ENCODE peak calls at places on chromosomes 1 and 21, in ten cellular contexts. One of them, this sample, is unnamed.

GRCh38 chr1:111690306-111690617 is 48.9 kb downstream of the INKA2 start:
- DNase-seq in HTR-8/SVneo: peak
- DNase-seq in IMR-90: peak
- DNase-seq in H7: no peak
- DNase-seq in activated CD4-positive, alpha-beta T cell treated with anti-CD3 and anti-CD28 coated beads for 4 hours: no peak
- DNase-seq in endothelial cell: no peak
- DNase-seq in AG09319: peak
- DNase-seq in H9: no peak
- DNase-seq in NCI-H1694 treated with DMSO at 0.1 percent for 48 hours: no peak
- DNase-seq in PC-3: peak
- DNase-seq in this sample: no peak

GRCh38 chr1:2493691-2494322 is 17.7 kb downstream of the PLCH2 start:
- DNase-seq in IMR-90: no peak
- DNase-seq in HTR-8/SVneo: no peak
- DNase-seq in NCI-H1694 treated with DMSO at 0.1 percent for 48 hours: no peak
- DNase-seq in H9: no peak
- DNase-seq in endothelial cell: no peak
- DNase-seq in activated CD4-positive, alpha-beta T cell treated with anti-CD3 and anti-CD28 coated beads for 4 hours: no peak
- DNase-seq in AG09319: no peak
- DNase-seq in H7: no peak
- DNase-seq in PC-3: peak
- DNase-seq in this sample: no peak

GRCh38 chr1:6815722-6816121 is 30.5 kb downstream of the CAMTA1 start:
- DNase-seq in PC-3: no peak
- DNase-seq in H9: no peak
- DNase-seq in activated CD4-positive, alpha-beta T cell treated with anti-CD3 and anti-CD28 coated beads for 4 hours: no peak
- DNase-seq in NCI-H1694 treated with DMSO at 0.1 percent for 48 hours: no peak
- DNase-seq in H7: no peak
- DNase-seq in HTR-8/SVneo: no peak
- DNase-seq in endothelial cell: no peak
- DNase-seq in IMR-90: no peak
- DNase-seq in AG09319: no peak
- DNase-seq in this sample: no peak

GRCh38 chr1:28343405-28343804 is 14.6 kb downstream of the MED18 start:
- DNase-seq in activated CD4-positive, alpha-beta T cell treated with anti-CD3 and anti-CD28 coated beads for 4 hours: no peak
- DNase-seq in endothelial cell: no peak
- DNase-seq in PC-3: peak
- DNase-seq in HTR-8/SVneo: no peak
- DNase-seq in IMR-90: peak
- DNase-seq in NCI-H1694 treated with DMSO at 0.1 percent for 48 hours: no peak
- DNase-seq in H9: no peak
- DNase-seq in AG09319: no peak
- DNase-seq in H7: no peak
- DNase-seq in this sample: no peak

GRCh38 chr1:21937034-21937371 is at the start of gene HSPG2:
- DNase-seq in HTR-8/SVneo: no peak
- DNase-seq in IMR-90: no peak
- DNase-seq in activated CD4-positive, alpha-beta T cell treated with anti-CD3 and anti-CD28 coated beads for 4 hours: no peak
- DNase-seq in H9: no peak
- DNase-seq in NCI-H1694 treated with DMSO at 0.1 percent for 48 hours: no peak
- DNase-seq in H7: no peak
- DNase-seq in AG09319: no peak
- DNase-seq in PC-3: no peak
- DNase-seq in endothelial cell: no peak
- DNase-seq in this sample: no peak

GRCh38 chr21:30194701-30195299 is 21.1 kb downstream of the CLDN8 start:
- DNase-seq in activated CD4-positive, alpha-beta T cell treated with anti-CD3 and anti-CD28 coated beads for 4 hours: no peak
- DNase-seq in H9: no peak
- DNase-seq in PC-3: peak
- DNase-seq in H7: peak
- DNase-seq in HTR-8/SVneo: no peak
- DNase-seq in endothelial cell: peak
- DNase-seq in NCI-H1694 treated with DMSO at 0.1 percent for 48 hours: peak
- DNase-seq in AG09319: no peak
- DNase-seq in IMR-90: no peak
- DNase-seq in this sample: no peak

GRCh38 chr1:37776946-37777516 is 12.1 kb upstream of the EPHA10 start:
- DNase-seq in endothelial cell: no peak
- DNase-seq in NCI-H1694 treated with DMSO at 0.1 percent for 48 hours: no peak
- DNase-seq in AG09319: no peak
- DNase-seq in IMR-90: no peak
- DNase-seq in HTR-8/SVneo: no peak
- DNase-seq in PC-3: no peak
- DNase-seq in activated CD4-positive, alpha-beta T cell treated with anti-CD3 and anti-CD28 coated beads for 4 hours: peak
- DNase-seq in H7: no peak
- DNase-seq in H9: no peak
- DNase-seq in this sample: no peak

GRCh38 chr1:241276391-241276790 is 80.6 kb downstream of the RGS7 start:
- DNase-seq in endothelial cell: no peak
- DNase-seq in H9: no peak
- DNase-seq in PC-3: peak
- DNase-seq in IMR-90: no peak
- DNase-seq in AG09319: no peak
- DNase-seq in NCI-H1694 treated with DMSO at 0.1 percent for 48 hours: no peak
- DNase-seq in H7: no peak
- DNase-seq in HTR-8/SVneo: no peak
- DNase-seq in activated CD4-positive, alpha-beta T cell treated with anti-CD3 and anti-CD28 coated beads for 4 hours: no peak
- DNase-seq in this sample: no peak

GRCh38 chr1:168265596-168265995 is 15.1 kb upstream of the TBX19 start:
- DNase-seq in endothelial cell: no peak
- DNase-seq in AG09319: no peak
- DNase-seq in H7: no peak
- DNase-seq in NCI-H1694 treated with DMSO at 0.1 percent for 48 hours: no peak
- DNase-seq in PC-3: no peak
- DNase-seq in IMR-90: no peak
- DNase-seq in activated CD4-positive, alpha-beta T cell treated with anti-CD3 and anti-CD28 coated beads for 4 hours: no peak
- DNase-seq in H9: no peak
- DNase-seq in HTR-8/SVneo: no peak
- DNase-seq in this sample: no peak

GRCh38 chr1:242651817-242652216 is 127.3 kb upstream of the PLD5 start:
- DNase-seq in endothelial cell: peak
- DNase-seq in activated CD4-positive, alpha-beta T cell treated with anti-CD3 and anti-CD28 coated beads for 4 hours: no peak
- DNase-seq in AG09319: no peak
- DNase-seq in H7: peak
- DNase-seq in NCI-H1694 treated with DMSO at 0.1 percent for 48 hours: no peak
- DNase-seq in IMR-90: no peak
- DNase-seq in H9: peak
- DNase-seq in HTR-8/SVneo: no peak
- DNase-seq in PC-3: peak
- DNase-seq in this sample: no peak

GRCh38 chr21:36150192-36150711 is 6.4 kb upstream of the DOP1B start:
- DNase-seq in NCI-H1694 treated with DMSO at 0.1 percent for 48 hours: peak
- DNase-seq in endothelial cell: no peak
- DNase-seq in PC-3: no peak
- DNase-seq in IMR-90: peak
- DNase-seq in H9: no peak
- DNase-seq in H7: no peak
- DNase-seq in activated CD4-positive, alpha-beta T cell treated with anti-CD3 and anti-CD28 coated beads for 4 hours: no peak
- DNase-seq in HTR-8/SVneo: no peak
- DNase-seq in AG09319: no peak
- DNase-seq in this sample: no peak

GRCh38 chr1:38571726-38572125 is 287.8 kb downstream of the RRAGC start:
- DNase-seq in NCI-H1694 treated with DMSO at 0.1 percent for 48 hours: no peak
- DNase-seq in HTR-8/SVneo: no peak
- DNase-seq in H9: no peak
- DNase-seq in PC-3: no peak
- DNase-seq in IMR-90: no peak
- DNase-seq in AG09319: no peak
- DNase-seq in endothelial cell: no peak
- DNase-seq in H7: peak
- DNase-seq in activated CD4-positive, alpha-beta T cell treated with anti-CD3 and anti-CD28 coated beads for 4 hours: no peak
- DNase-seq in this sample: no peak

GRCh38 chr1:208652300-208653160 is 408.3 kb upstream of the PLXNA2 start:
- DNase-seq in IMR-90: peak
- DNase-seq in endothelial cell: peak
- DNase-seq in H9: peak
- DNase-seq in PC-3: peak
- DNase-seq in HTR-8/SVneo: peak
- DNase-seq in activated CD4-positive, alpha-beta T cell treated with anti-CD3 and anti-CD28 coated beads for 4 hours: peak
- DNase-seq in AG09319: peak
- DNase-seq in H7: peak
- DNase-seq in NCI-H1694 treated with DMSO at 0.1 percent for 48 hours: peak
- DNase-seq in this sample: no peak

GRCh38 chr1:3668585-3669300 is 16.4 kb downstream of the TP73 start:
- DNase-seq in NCI-H1694 treated with DMSO at 0.1 percent for 48 hours: no peak
- DNase-seq in activated CD4-positive, alpha-beta T cell treated with anti-CD3 and anti-CD28 coated beads for 4 hours: no peak
- DNase-seq in H7: peak
- DNase-seq in IMR-90: no peak
- DNase-seq in H9: peak
- DNase-seq in AG09319: no peak
- DNase-seq in PC-3: peak
- DNase-seq in HTR-8/SVneo: no peak
- DNase-seq in endothelial cell: no peak
- DNase-seq in this sample: no peak

GRCh38 chr1:7587108-7587507 is 184.0 kb upstream of the VAMP3 start:
- DNase-seq in H9: no peak
- DNase-seq in PC-3: no peak
- DNase-seq in activated CD4-positive, alpha-beta T cell treated with anti-CD3 and anti-CD28 coated beads for 4 hours: no peak
- DNase-seq in IMR-90: no peak
- DNase-seq in HTR-8/SVneo: no peak
- DNase-seq in NCI-H1694 treated with DMSO at 0.1 percent for 48 hours: no peak
- DNase-seq in H7: no peak
- DNase-seq in AG09319: no peak
- DNase-seq in endothelial cell: no peak
- DNase-seq in this sample: no peak

GRCh38 chr1:8463144-8463927 is 145.4 kb downstream of the SLC45A1 start:
- DNase-seq in NCI-H1694 treated with DMSO at 0.1 percent for 48 hours: no peak
- DNase-seq in endothelial cell: peak
- DNase-seq in IMR-90: peak
- DNase-seq in HTR-8/SVneo: peak
- DNase-seq in activated CD4-positive, alpha-beta T cell treated with anti-CD3 and anti-CD28 coated beads for 4 hours: no peak
- DNase-seq in H7: no peak
- DNase-seq in PC-3: peak
- DNase-seq in H9: no peak
- DNase-seq in AG09319: peak
- DNase-seq in this sample: no peak

GRCh38 chr21:38777015-38777414 is 28.7 kb upstream of the ETS2 start:
- DNase-seq in HTR-8/SVneo: no peak
- DNase-seq in activated CD4-positive, alpha-beta T cell treated with anti-CD3 and anti-CD28 coated beads for 4 hours: no peak
- DNase-seq in PC-3: no peak
- DNase-seq in NCI-H1694 treated with DMSO at 0.1 percent for 48 hours: no peak
- DNase-seq in H7: no peak
- DNase-seq in endothelial cell: no peak
- DNase-seq in H9: no peak
- DNase-seq in IMR-90: no peak
- DNase-seq in AG09319: no peak
- DNase-seq in this sample: no peak

GRCh38 chr1:12776801-12777557 is 3.4 kb downstream of the PRAMEF12 start:
- DNase-seq in H9: no peak
- DNase-seq in H7: peak
- DNase-seq in AG09319: no peak
- DNase-seq in HTR-8/SVneo: no peak
- DNase-seq in activated CD4-positive, alpha-beta T cell treated with anti-CD3 and anti-CD28 coated beads for 4 hours: no peak
- DNase-seq in NCI-H1694 treated with DMSO at 0.1 percent for 48 hours: no peak
- DNase-seq in IMR-90: no peak
- DNase-seq in PC-3: no peak
- DNase-seq in endothelial cell: no peak
- DNase-seq in this sample: no peak

GRCh38 chr21:43603641-43604504 is 55.4 kb downstream of the HSF2BP start:
- DNase-seq in H7: no peak
- DNase-seq in H9: no peak
- DNase-seq in IMR-90: peak
- DNase-seq in endothelial cell: no peak
- DNase-seq in activated CD4-positive, alpha-beta T cell treated with anti-CD3 and anti-CD28 coated beads for 4 hours: no peak
- DNase-seq in HTR-8/SVneo: no peak
- DNase-seq in PC-3: no peak
- DNase-seq in AG09319: no peak
- DNase-seq in NCI-H1694 treated with DMSO at 0.1 percent for 48 hours: no peak
- DNase-seq in this sample: no peak

GRCh38 chr1:54012862-54013261 is 5.1 kb downstream of the LDLRAD1 start:
- DNase-seq in H9: no peak
- DNase-seq in PC-3: no peak
- DNase-seq in IMR-90: no peak
- DNase-seq in activated CD4-positive, alpha-beta T cell treated with anti-CD3 and anti-CD28 coated beads for 4 hours: no peak
- DNase-seq in NCI-H1694 treated with DMSO at 0.1 percent for 48 hours: no peak
- DNase-seq in HTR-8/SVneo: no peak
- DNase-seq in H7: no peak
- DNase-seq in AG09319: no peak
- DNase-seq in endothelial cell: no peak
- DNase-seq in this sample: no peak

GRCh38 chr1:26994020-26994745 is 691 bp downstream of the TRNP1 start:
- DNase-seq in NCI-H1694 treated with DMSO at 0.1 percent for 48 hours: no peak
- DNase-seq in IMR-90: no peak
- DNase-seq in H9: peak
- DNase-seq in endothelial cell: peak
- DNase-seq in PC-3: no peak
- DNase-seq in HTR-8/SVneo: no peak
- DNase-seq in activated CD4-positive, alpha-beta T cell treated with anti-CD3 and anti-CD28 coated beads for 4 hours: no peak
- DNase-seq in H7: peak
- DNase-seq in AG09319: no peak
- DNase-seq in this sample: peak

GRCh38 chr1:223500560-223501425 is 107.6 kb downstream of the CCDC185 start:
- DNase-seq in AG09319: peak
- DNase-seq in activated CD4-positive, alpha-beta T cell treated with anti-CD3 and anti-CD28 coated beads for 4 hours: no peak
- DNase-seq in H9: no peak
- DNase-seq in endothelial cell: no peak
- DNase-seq in H7: no peak
- DNase-seq in PC-3: peak
- DNase-seq in IMR-90: peak
- DNase-seq in NCI-H1694 treated with DMSO at 0.1 percent for 48 hours: no peak
- DNase-seq in HTR-8/SVneo: peak
- DNase-seq in this sample: no peak

GRCh38 chr1:53682369-53682685 is 56.6 kb downstream of the GLIS1 start:
- DNase-seq in H7: no peak
- DNase-seq in IMR-90: no peak
- DNase-seq in PC-3: no peak
- DNase-seq in H9: no peak
- DNase-seq in endothelial cell: no peak
- DNase-seq in activated CD4-positive, alpha-beta T cell treated with anti-CD3 and anti-CD28 coated beads for 4 hours: no peak
- DNase-seq in HTR-8/SVneo: no peak
- DNase-seq in NCI-H1694 treated with DMSO at 0.1 percent for 48 hours: peak
- DNase-seq in AG09319: no peak
- DNase-seq in this sample: no peak

GRCh38 chr1:225539069-225539468 is 111.2 kb upstream of the LBR start:
- DNase-seq in activated CD4-positive, alpha-beta T cell treated with anti-CD3 and anti-CD28 coated beads for 4 hours: no peak
- DNase-seq in AG09319: no peak
- DNase-seq in H9: no peak
- DNase-seq in IMR-90: no peak
- DNase-seq in NCI-H1694 treated with DMSO at 0.1 percent for 48 hours: no peak
- DNase-seq in HTR-8/SVneo: no peak
- DNase-seq in PC-3: peak
- DNase-seq in endothelial cell: no peak
- DNase-seq in H7: no peak
- DNase-seq in this sample: no peak

GRCh38 chr21:37845535-37845934 is 70.7 kb downstream of the KCNJ6 start:
- DNase-seq in HTR-8/SVneo: no peak
- DNase-seq in NCI-H1694 treated with DMSO at 0.1 percent for 48 hours: peak
- DNase-seq in H7: no peak
- DNase-seq in activated CD4-positive, alpha-beta T cell treated with anti-CD3 and anti-CD28 coated beads for 4 hours: no peak
- DNase-seq in PC-3: no peak
- DNase-seq in H9: no peak
- DNase-seq in endothelial cell: no peak
- DNase-seq in AG09319: no peak
- DNase-seq in IMR-90: no peak
- DNase-seq in this sample: no peak

GRCh38 chr21:32207096-32207716 is 71.6 kb downstream of the MIS18A start:
- DNase-seq in PC-3: no peak
- DNase-seq in NCI-H1694 treated with DMSO at 0.1 percent for 48 hours: peak
- DNase-seq in H7: no peak
- DNase-seq in activated CD4-positive, alpha-beta T cell treated with anti-CD3 and anti-CD28 coated beads for 4 hours: no peak
- DNase-seq in AG09319: no peak
- DNase-seq in H9: no peak
- DNase-seq in endothelial cell: no peak
- DNase-seq in IMR-90: no peak
- DNase-seq in HTR-8/SVneo: no peak
- DNase-seq in this sample: no peak

GRCh38 chr1:15000030-15000429 is 153.5 kb upstream of the TMEM51 start:
- DNase-seq in IMR-90: no peak
- DNase-seq in H7: no peak
- DNase-seq in AG09319: no peak
- DNase-seq in NCI-H1694 treated with DMSO at 0.1 percent for 48 hours: no peak
- DNase-seq in PC-3: no peak
- DNase-seq in HTR-8/SVneo: no peak
- DNase-seq in H9: no peak
- DNase-seq in activated CD4-positive, alpha-beta T cell treated with anti-CD3 and anti-CD28 coated beads for 4 hours: no peak
- DNase-seq in endothelial cell: no peak
- DNase-seq in this sample: no peak